ENCODE peak calls at places on chromosomes 6 and 20, in seven cellular contexts. W is Kasumi-1; C is mucosa of descending colon; S is PC-9; Z is effector CD4-positive, alpha-beta T cell; B is esophagus squamous epithelium; F is lower leg skin. M is an unnamed sample.

GRCh38 chr6:2680264-2680908 is 70.3 kb downstream of the MYLK4 start:
- DNase-seq in W (no peak), Z (no peak), F (no peak), B (no peak), S (no peak), C (no peak), M (no peak)

GRCh38 chr6:119076173-119076965 is 2.1 kb downstream of the FAM184A start:
- DNase-seq in C (no peak), Z (no peak), B (no peak), S (no peak), F (no peak), W (no peak), M (no peak)

GRCh38 chr6:123841067-123841896 is 37.6 kb downstream of the NKAIN2 start:
- DNase-seq in C (no peak), B (no peak), W (no peak), F (no peak), S (no peak), Z (no peak), M (no peak)

GRCh38 chr6:73264446-73264845 is 1.4 kb upstream of the KHDC1 start:
- DNase-seq in B (no peak), C (no peak), Z (no peak), S (peak; percentile 43), W (no peak), F (no peak), M (no peak)

GRCh38 chr20:39170896-39171463 is 208.8 kb downstream of the DHX35 start:
- DNase-seq in B (no peak), S (no peak), C (no peak), W (no peak), F (no peak), Z (no peak), M (no peak)

GRCh38 chr6:39574991-39575390 is 150.2 kb downstream of the KIF6 start:
- DNase-seq in S (no peak), C (no peak), B (no peak), W (no peak), Z (no peak), F (no peak), M (no peak)

GRCh38 chr6:50442531-50443040 is 270.7 kb upstream of the TFAP2D start:
- DNase-seq in B (no peak), C (no peak), Z (no peak), S (no peak), F (no peak), W (no peak), M (no peak)

GRCh38 chr20:62856931-62857619 is 4.5 kb downstream of the TCFL5 start:
- DNase-seq in B (no peak), W (no peak), C (no peak), Z (no peak), S (peak; percentile 26), F (no peak), M (no peak)

GRCh38 chr6:155782320-155782730 is 326.7 kb upstream of the NOX3 start:
- DNase-seq in C (no peak), W (no peak), S (peak; percentile 97), F (no peak), Z (no peak), B (no peak), M (no peak)

GRCh38 chr6:3144571-3144970 is 12.8 kb downstream of the TUBB2A start:
- DNase-seq in S (no peak), C (no peak), F (no peak), B (no peak), Z (no peak), W (no peak), M (peak; percentile 34)

GRCh38 chr6:31838968-31839367 is 11.4 kb downstream of the HSPA1B start:
- DNase-seq in Z (no peak), S (no peak), C (no peak), B (no peak), W (no peak), F (no peak), M (no peak)

GRCh38 chr20:63194007-63194820 is 21.7 kb downstream of the YTHDF1 start:
- DNase-seq in S (no peak), F (no peak), W (no peak), C (peak; percentile 4), Z (no peak), B (no peak), M (no peak)

GRCh38 chr6:105902401-105903031 is 183.6 kb upstream of the PRDM1 start:
- DNase-seq in F (no peak), B (no peak), Z (no peak), W (no peak), C (no peak), S (no peak), M (no peak)

GRCh38 chr6:33123732-33124524 is 48.1 kb downstream of the HLA-DPB1 start:
- DNase-seq in Z (no peak), C (no peak), F (peak; percentile 21), B (no peak), S (peak; percentile 42), W (peak; percentile 53), M (no peak)

GRCh38 chr6:36032245-36032644 is 4.6 kb downstream of the MAPK14 start:
- DNase-seq in F (no peak), C (no peak), B (no peak), W (peak; percentile 95), S (no peak), Z (no peak), M (no peak)

GRCh38 chr20:46838002-46838401 is 56.6 kb upstream of the EYA2 start:
- DNase-seq in Z (no peak), C (no peak), B (no peak), W (no peak), F (no peak), S (no peak), M (no peak)

M was measured in suprapubic skin.